ENCODE peak calls at places on chromosomes 13 and 19, in eight cellular contexts. Q is memory B cell; F is fibroblast of gingiva; U is left ventricle myocardium superior; P is activated T-cell treated with anti-CD3 and anti-CD28 coated beads, Interleukin-2, amount 50 U/mL, for 72 hours; S is T1000; Y is hypothalamus; I is thoracic aorta. A is an unnamed sample.

GRCh38 chr13:96935971-96936370 is 58.3 kb downstream of the OXGR1 start:
- DNase-seq in S (no peak), Q (no peak), U (no peak), Y (no peak), P (no peak), I (no peak), F (no peak), A (no peak)

GRCh38 chr13:65497265-65497664 is 1732.9 kb downstream of the PCDH9 start:
- DNase-seq in U (no peak), P (no peak), S (no peak), F (no peak), I (no peak), Y (no peak), Q (no peak), A (no peak)

GRCh38 chr19:2385053-2385721 is 25.1 kb downstream of the TMPRSS9 start:
- DNase-seq in P (no peak), I (no peak), U (no peak), Q (no peak), S (peak), Y (no peak), F (peak), A (no peak)

GRCh38 chr13:23618341-23618740 is 48.1 kb downstream of the TNFRSF19 start:
- DNase-seq in P (no peak), S (no peak), U (no peak), F (peak), Q (no peak), Y (no peak), I (no peak), A (no peak)

GRCh38 chr19:932647-933552 is 7.1 kb downstream of the ARID3A start:
- DNase-seq in F (peak), I (no peak), Q (no peak), P (no peak), S (peak), U (peak), Y (no peak), A (no peak)

GRCh38 chr13:110274687-110275086 is 32.3 kb downstream of the COL4A1 start:
- DNase-seq in I (no peak), S (no peak), Q (no peak), U (no peak), Y (no peak), P (no peak), F (peak), A (no peak)

GRCh38 chr19:18156841-18157464 is 4.0 kb downstream of the PIK3R2 start:
- DNase-seq in Y (peak), U (peak), F (peak), Q (no peak), S (peak), P (no peak), I (no peak), A (no peak)

GRCh38 chr19:17648097-17648660 is 40.0 kb downstream of the UNC13A start:
- DNase-seq in S (no peak), Y (no peak), P (no peak), U (no peak), F (no peak), I (no peak), Q (no peak), A (no peak)

GRCh38 chr13:35046587-35046986 is 104.5 kb downstream of the NBEA start:
- DNase-seq in P (no peak), I (no peak), F (no peak), Y (no peak), U (no peak), Q (no peak), S (no peak), A (no peak)

GRCh38 chr19:869245-870177 is 10.0 kb downstream of the CFD start:
- DNase-seq in I (peak), U (peak), P (no peak), Y (no peak), Q (no peak), S (peak), F (peak), A (no peak)

GRCh38 chr13:35881360-35881759 is 249.8 kb downstream of the DCLK1 start:
- DNase-seq in Q (no peak), S (no peak), U (no peak), P (no peak), Y (peak), I (no peak), F (peak), A (no peak)